ENCODE peak calls at places on chromosomes 1 and 21, in six cellular contexts. O is K562, L is ovary, Q is SK-N-SH, D is stomach, W is suprapubic skin. F is an unnamed sample.

GRCh38 chr1:230827801-230828200 is 40.5 kb downstream of the C1orf198 start:
- DNase-seq in D (no peak), W (no peak), O (no peak), L (no peak), Q (no peak), F (no peak)

GRCh38 chr1:177256153-177256814 is 85.5 kb downstream of the BRINP2 start:
- DNase-seq in Q (no peak), W (no peak), D (peak; percentile 75), O (peak; percentile 33), L (peak; percentile 69), F (peak; percentile 38)

GRCh38 chr1:192545781-192546521 is 29.6 kb upstream of the RGS1 start:
- DNase-seq in L (no peak), O (no peak), D (no peak), Q (no peak), W (no peak), F (no peak)

GRCh38 chr1:153697191-153697872 is 18.8 kb downstream of the NPR1 start:
- DNase-seq in O (peak; percentile 93), W (no peak), Q (peak; percentile 27), D (no peak), L (peak; percentile 87), F (no peak)

GRCh38 chr1:51425955-51426354 is 93.1 kb downstream of the EPS15 start:
- DNase-seq in W (no peak), D (no peak), Q (no peak), L (no peak), O (no peak), F (no peak)

GRCh38 chr1:27872059-27872801 is at the start of gene THEMIS2:
- DNase-seq in L (peak; percentile 64), Q (peak; percentile 98), O (peak; percentile 97), W (no peak), D (peak; percentile 67), F (peak; percentile 81)

GRCh38 chr1:175155936-175156335 is 36.6 kb downstream of the KIAA0040 start:
- DNase-seq in D (no peak), W (no peak), Q (no peak), O (no peak), L (no peak), F (no peak)

GRCh38 chr1:8096105-8097011 is 70.2 kb upstream of the ERRFI1 start:
- DNase-seq in L (no peak), D (no peak), Q (no peak), W (no peak), O (no peak), F (no peak)

GRCh38 chr21:22758478-22758877 is 1760.3 kb downstream of the NCAM2 start:
- DNase-seq in W (no peak), Q (no peak), L (no peak), D (no peak), O (no peak), F (no peak)

GRCh38 chr1:29180497-29181412 is 945 bp downstream of the SRSF4 start:
- DNase-seq in L (no peak), Q (no peak), D (no peak), W (no peak), O (no peak), F (no peak)

GRCh38 chr1:157156058-157156541 is 17.9 kb upstream of the ETV3 start:
- DNase-seq in W (peak; percentile 92), O (peak; percentile 84), Q (peak; percentile 83), D (peak; percentile 82), L (peak; percentile 85), F (peak; percentile 81)

GRCh38 chr21:44413566-44414290 is 41.6 kb upstream of the LRRC3 start:
- DNase-seq in L (peak; percentile 26), D (peak; percentile 8), O (no peak), W (peak; percentile 63), Q (no peak), F (no peak)

GRCh38 chr1:69510026-69510425 is 57.7 kb upstream of the LRRC7 start:
- DNase-seq in W (no peak), Q (no peak), O (no peak), D (no peak), L (no peak), F (no peak)

GRCh38 chr1:210251680-210252490 is 19.3 kb downstream of the SERTAD4 start:
- DNase-seq in L (peak; percentile 48), W (peak; percentile 74), Q (no peak), O (no peak), D (peak; percentile 43), F (peak; percentile 44)

GRCh38 chr1:210248341-210248740 is 15.7 kb downstream of the SERTAD4 start:
- DNase-seq in D (no peak), L (no peak), Q (no peak), O (no peak), W (peak; percentile 44), F (no peak)

GRCh38 chr1:210250665-210250997 is 18.0 kb downstream of the SERTAD4 start:
- DNase-seq in L (no peak), Q (peak; percentile 82), O (no peak), D (peak; percentile 65), W (peak; percentile 72), F (peak; percentile 33)

GRCh38 chr1:210252621-210253041 is 20.0 kb downstream of the SERTAD4 start:
- DNase-seq in Q (peak; percentile 38), L (no peak), W (peak; percentile 78), D (peak; percentile 74), O (no peak), F (peak; percentile 76)

DNA sequence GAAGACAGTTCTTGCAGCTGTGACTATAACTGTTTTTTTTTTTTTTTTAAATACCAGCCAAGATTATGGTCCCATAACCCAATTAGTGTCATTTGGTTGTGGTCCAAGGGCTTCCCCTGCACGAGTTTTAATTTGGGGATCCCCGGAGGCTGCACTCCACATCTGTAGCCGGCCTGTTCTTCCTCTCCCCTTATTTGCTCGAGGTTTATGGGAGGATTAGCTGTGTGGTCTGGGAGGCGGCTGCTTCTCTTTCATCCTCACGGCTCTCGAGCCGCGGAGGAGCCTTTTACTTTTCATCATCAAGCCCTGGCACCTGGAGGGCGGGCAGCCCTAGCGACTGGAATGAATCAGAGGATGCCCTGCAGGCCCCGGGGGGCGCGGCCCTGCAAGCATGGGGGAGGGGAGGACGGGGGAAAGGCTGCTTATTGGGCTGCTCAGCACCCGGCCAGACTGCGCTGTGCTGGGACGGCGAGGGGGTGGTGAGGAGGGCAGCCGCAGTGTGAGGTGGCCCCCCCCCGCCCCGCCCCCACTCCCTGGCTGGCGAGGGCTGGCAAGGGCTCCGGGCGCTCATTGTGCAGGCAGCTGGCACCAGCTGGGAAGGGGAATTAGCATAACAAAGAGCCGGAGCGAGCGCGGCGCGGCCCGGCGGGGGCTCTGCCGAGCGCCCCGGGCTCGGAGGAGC is 18.5 kb downstream of the SERTAD4 start:
- DNase-seq in O (no peak), L (peak; percentile 58), D (peak; percentile 63), W (peak; percentile 69), Q (peak; percentile 93), F (peak; percentile 52)
- TF ChIP-seq EP300 in O (no peak), L (no peak), D (no peak), W (no peak), Q (peak; percentile 48), F (no peak)

GRCh38 chr1:10724511-10724910 is 71.9 kb downstream of the CASZ1 start:
- DNase-seq in W (no peak), O (no peak), D (no peak), L (no peak), Q (peak; percentile 58), F (no peak)
- H3K4me1 ChIP-seq in W (peaks cover 71% of the 10 kb centered on the region), O (peaks cover 13% of the 10 kb centered on the region), D (peaks cover 86% of the 10 kb centered on the region), L (no peaks in the 10 kb centered on the region), Q (peaks cover 47% of the 10 kb centered on the region), F (peaks cover 16% of the 10 kb centered on the region)

GRCh38 chr1:32114420-32114819 is 6.6 kb downstream of the KPNA6 start:
- DNase-seq in Q (no peak), W (no peak), L (no peak), D (no peak), O (no peak), F (no peak)

GRCh38 chr1:32116531-32116930 is 8.7 kb downstream of the KPNA6 start:
- DNase-seq in Q (no peak), L (no peak), W (no peak), O (no peak), D (no peak), F (no peak)

GRCh38 chr1:32111789-32112188 is 3.9 kb downstream of the KPNA6 start:
- DNase-seq in D (no peak), L (no peak), Q (no peak), O (no peak), W (no peak), F (no peak)

GRCh38 chr1:32112800-32113375 is 5.0 kb downstream of the KPNA6 start:
- DNase-seq in L (no peak), D (no peak), W (no peak), O (no peak), Q (no peak), F (no peak)

DNA sequence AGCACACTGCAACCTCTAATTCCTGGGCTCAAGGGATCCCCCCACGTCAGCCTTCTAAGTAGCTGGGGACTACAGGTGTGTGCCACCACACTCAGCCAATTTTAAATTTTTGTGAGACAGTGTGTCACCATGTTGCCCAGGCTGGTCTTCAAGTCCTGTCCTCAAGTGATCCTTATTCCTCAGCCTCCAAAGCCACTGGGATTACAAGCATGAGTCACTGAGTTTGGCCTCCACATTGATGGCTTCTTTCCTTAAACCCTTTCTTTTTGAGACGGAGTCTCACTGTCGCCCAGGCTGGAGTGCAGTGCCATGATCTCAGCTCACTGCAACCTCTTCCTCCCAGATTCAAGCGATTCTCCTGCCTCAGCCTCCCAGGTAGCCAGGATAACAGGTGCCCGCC is 7.6 kb downstream of the KPNA6 start:
- DNase-seq in O (no peak), Q (no peak), W (no peak), D (no peak), L (no peak), F (no peak)
- TF ChIP-seq EP300 in O (no peak), Q (no peak), W (no peak), D (no peak), L (no peak), F (no peak)

GRCh38 chr1:81877940-81878339 is 77.2 kb downstream of the ADGRL2 start:
- DNase-seq in Q (no peak), W (no peak), D (no peak), O (no peak), L (no peak), F (no peak)
- H3K4me1 ChIP-seq in Q (peaks cover 4% of the 10 kb centered on the region), W (peaks cover 17% of the 10 kb centered on the region), D (peaks cover 67% of the 10 kb centered on the region), O (no peaks in the 10 kb centered on the region), L (peaks cover 8% of the 10 kb centered on the region), F (peaks cover 32% of the 10 kb centered on the region)

F was measured in transverse colon.